ENCODE peak calls at places on chromosomes 12 and 14, in eight cellular contexts. Q, R, T, S, Y, K, D and V are unnamed samples.

GRCh38 chr14:34810028-34810427 is 65.1 kb downstream of the BAZ1A start:
- DNase-seq in Q (no peak), R (no peak), T (no peak), S (no peak), Y (no peak), K (no peak), D (no peak), V (no peak)

GRCh38 chr14:97107760-97108159 is 310.6 kb downstream of the VRK1 start:
- DNase-seq in Q (no peak), R (no peak), T (no peak), S (no peak), Y (no peak), K (no peak), D (no peak), V (no peak)

GRCh38 chr12:105462841-105463240 is 132.3 kb downstream of the C12orf75 start:
- DNase-seq in Q (no peak), R (no peak), T (no peak), S (no peak), Y (no peak), K (peak), D (no peak), V (no peak)

GRCh38 chr12:104448475-104448874 is 8.3 kb upstream of the CHST11 start:
- DNase-seq in Q (no peak), R (no peak), T (no peak), S (no peak), Y (no peak), K (no peak), D (no peak), V (no peak)

GRCh38 chr12:128825845-128826244 is 2.1 kb upstream of the SLC15A4 start:
- DNase-seq in Q (no peak), R (no peak), T (no peak), S (no peak), Y (no peak), K (no peak), D (no peak), V (no peak)

GRCh38 chr14:33282811-33283210 is 344.1 kb downstream of the NPAS3 start:
- DNase-seq in Q (no peak), R (no peak), T (no peak), S (no peak), Y (no peak), K (no peak), D (no peak), V (no peak)

GRCh38 chr14:90235179-90235976 is 21.0 kb upstream of the PSMC1 start:
- DNase-seq in Q (no peak), R (peak), T (peak), S (peak), Y (no peak), K (peak), D (no peak), V (no peak)

GRCh38 chr14:92922883-92923743 is at the start of gene CHGA:
- DNase-seq in Q (no peak), R (peak), T (peak), S (peak), Y (no peak), K (peak), D (no peak), V (peak)

GRCh38 chr12:106088246-106089200 is 50.2 kb downstream of the NUAK1 start:
- DNase-seq in Q (no peak), R (no peak), T (no peak), S (no peak), Y (no peak), K (no peak), D (no peak), V (peak)

GRCh38 chr12:132342322-132342721 is 12.9 kb upstream of the GALNT9 start:
- DNase-seq in Q (no peak), R (peak), T (no peak), S (no peak), Y (no peak), K (no peak), D (no peak), V (no peak)

GRCh38 chr12:24415934-24416333 is 466.5 kb upstream of the SOX5 start:
- DNase-seq in Q (no peak), R (no peak), T (no peak), S (no peak), Y (no peak), K (no peak), D (no peak), V (no peak)
- H3K4me3 ChIP-seq in Q (no peak), R (no peak), T (no peak), S (no peak), Y (no peak), K (no peak), D (no peak), V (no peak)

GRCh38 chr14:99235578-99235977 is 36.4 kb downstream of the BCL11B start:
- DNase-seq in Q (no peak), R (no peak), T (no peak), S (no peak), Y (no peak), K (no peak), D (no peak), V (no peak)

GRCh38 chr14:99236386-99237133 is 35.4 kb downstream of the BCL11B start:
- DNase-seq in Q (no peak), R (no peak), T (no peak), S (no peak), Y (no peak), K (no peak), D (no peak), V (no peak)

GRCh38 chr14:99233222-99234035 is 38.6 kb downstream of the BCL11B start:
- DNase-seq in Q (no peak), R (no peak), T (no peak), S (no peak), Y (no peak), K (no peak), D (no peak), V (no peak)

GRCh38 chr14:99234366-99234765 is 37.6 kb downstream of the BCL11B start:
- DNase-seq in Q (no peak), R (no peak), T (no peak), S (no peak), Y (no peak), K (no peak), D (no peak), V (no peak)

GRCh38 chr14:99234982-99235491 is 37.0 kb downstream of the BCL11B start:
- DNase-seq in Q (no peak), R (no peak), T (peak), S (no peak), Y (no peak), K (no peak), D (no peak), V (no peak)
- H3K4me3 ChIP-seq in Q (no peak), R (peak), T (peak), S (no peak), Y (no peak), K (no peak), D (no peak), V (no peak)

GRCh38 chr14:100160534-100160916 is 1.1 kb upstream of the DEGS2 start:
- DNase-seq in Q (no peak), R (no peak), T (no peak), S (no peak), Y (no peak), K (no peak), D (no peak), V (no peak)

GRCh38 chr14:100156776-100157175 is 2.7 kb downstream of the DEGS2 start:
- DNase-seq in Q (no peak), R (no peak), T (no peak), S (no peak), Y (no peak), K (no peak), D (no peak), V (no peak)

GRCh38 chr14:100158566-100159106 is 809 bp downstream of the DEGS2 start:
- DNase-seq in Q (no peak), R (no peak), T (no peak), S (no peak), Y (no peak), K (no peak), D (no peak), V (no peak)

GRCh38 chr14:100159107-100159864 is at the start of gene DEGS2:
- DNase-seq in Q (no peak), R (no peak), T (peak), S (peak), Y (no peak), K (no peak), D (no peak), V (no peak)

GRCh38 chr14:100159865-100160533 is 554 bp upstream of the DEGS2 start:
- DNase-seq in Q (no peak), R (no peak), T (no peak), S (no peak), Y (no peak), K (no peak), D (no peak), V (no peak)
- H3K4me3 ChIP-seq in Q (no peak), R (peak), T (no peak), S (peak), Y (peak), K (no peak), D (no peak), V (peak)

GRCh38 chr14:60651051-60651935 is 2.0 kb upstream of the SIX1 start:
- DNase-seq in Q (no peak), R (no peak), T (no peak), S (no peak), Y (no peak), K (no peak), D (no peak), V (no peak)
- H3K4me3 ChIP-seq in Q (no peak), R (no peak), T (no peak), S (no peak), Y (no peak), K (no peak), D (peak), V (no peak)

GRCh38 chr14:103144085-103144484 is 20.8 kb downstream of the TNFAIP2 start:
- DNase-seq in Q (peak), R (no peak), T (no peak), S (no peak), Y (no peak), K (peak), D (no peak), V (no peak)
- H3K4me3 ChIP-seq in Q (no peak), R (no peak), T (no peak), S (no peak), Y (no peak), K (no peak), D (no peak), V (no peak)

DNA sequence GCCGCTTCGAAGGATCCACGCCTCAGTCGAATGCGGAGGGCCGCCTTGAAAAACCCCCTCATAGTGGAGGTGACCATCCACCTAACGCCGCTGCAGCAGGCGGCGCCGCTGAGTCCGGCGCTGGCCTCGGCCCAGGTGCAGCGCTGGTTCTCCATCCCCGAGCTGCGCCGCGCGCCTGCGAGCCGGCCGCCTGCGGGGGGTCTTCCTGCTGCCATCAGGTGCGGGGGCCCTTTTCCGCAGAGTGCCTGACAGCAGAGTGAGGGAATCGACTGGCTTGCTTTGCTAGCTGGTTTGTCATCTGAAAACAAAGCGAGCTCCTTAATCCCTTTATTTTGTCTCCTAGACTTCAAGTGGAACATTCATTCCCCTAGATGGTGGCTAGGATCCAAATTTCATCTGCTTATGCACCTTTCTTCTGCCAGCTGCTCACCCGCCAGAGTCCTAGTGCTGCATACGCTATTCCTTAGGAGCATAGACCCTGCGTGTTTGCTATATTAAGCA is 10.4 kb upstream of the DNAL1 start:
- DNase-seq in Q (no peak), R (peak), T (no peak), S (peak), Y (no peak), K (no peak), D (no peak), V (peak)
- H3K4me3 ChIP-seq in Q (peak), R (peak), T (peak), S (peak), Y (peak), K (no peak), D (peak), V (peak)